ENCODE peak calls at places on chromosomes 1 and 21, in eight cellular contexts. P is HuH-7.5; B is HFFc6; F is NK-92 treated with Interleukin-12 subunit alpha and Interleukin-12 subunit beta, amount 100 ng/mL, for 24 hours; S is anterior cingulate cortex; K is iris pigment epithelial cell; L is T-helper 1 cell; Z is OCI-LY7. U is an unnamed sample.

GRCh38 chr1:156750932-156751723 is at the start of gene HDGF:
- DNase-seq in P (peak; percentile 49), B (no peak), F (peak; percentile 54), S (peak; percentile 47), K (peak; percentile 38), L (peak; percentile 19), Z (peak; percentile 60), U (no peak)

GRCh38 chr1:19034721-19035120 is 78.2 kb upstream of the IFFO2 start:
- DNase-seq in P (no peak), B (no peak), F (no peak), S (no peak), K (no peak), L (no peak), Z (no peak), U (no peak)

GRCh38 chr1:225762444-225762843 is 15.2 kb upstream of the SRP9 start:
- DNase-seq in P (no peak), B (no peak), F (no peak), S (no peak), K (peak; percentile 73), L (no peak), Z (no peak), U (peak; percentile 75)

GRCh38 chr1:155307247-155307740 is 1.4 kb upstream of the FDPS start:
- DNase-seq in P (no peak), B (peak; percentile 42), F (no peak), S (no peak), K (peak; percentile 51), L (no peak), Z (peak; percentile 79), U (peak; percentile 20)

GRCh38 chr1:206890125-206890637 is 7.1 kb upstream of the IL24 start:
- DNase-seq in P (no peak), B (peak; percentile 43), F (no peak), S (no peak), K (peak; percentile 62), L (no peak), Z (no peak), U (no peak)

GRCh38 chr1:172893146-172893841 is 157.4 kb downstream of the TNFSF18 start:
- DNase-seq in P (no peak), B (no peak), F (no peak), S (no peak), K (peak; percentile 53), L (no peak), Z (no peak), U (peak; percentile 70)

GRCh38 chr21:14787312-14787711 is 241.2 kb upstream of the SAMSN1 start:
- DNase-seq in P (no peak), B (no peak), F (no peak), S (no peak), K (no peak), L (no peak), Z (no peak), U (no peak)

GRCh38 chr21:21174676-21175075 is 176.5 kb downstream of the NCAM2 start:
- DNase-seq in P (no peak), B (no peak), F (no peak), S (no peak), K (no peak), L (no peak), Z (no peak), U (no peak)

GRCh38 chr1:165898837-165899236 is 71.4 kb downstream of the UCK2 start:
- DNase-seq in P (no peak), B (peak; percentile 98), F (no peak), S (no peak), K (peak; percentile 99), L (no peak), Z (no peak), U (peak; percentile 96)

GRCh38 chr1:41496080-41497055 is 11.9 kb upstream of the EDN2 start:
- DNase-seq in P (peak; percentile 40), B (peak; percentile 59), F (no peak), S (peak; percentile 52), K (peak; percentile 73), L (no peak), Z (no peak), U (peak; percentile 88)

GRCh38 chr1:219701453-219701852 is 88.5 kb upstream of the ZC3H11B start:
- DNase-seq in P (no peak), B (no peak), F (no peak), S (no peak), K (no peak), L (no peak), Z (no peak), U (no peak)

GRCh38 chr1:28887835-28888682 is 26.3 kb upstream of the EPB41 start:
- DNase-seq in P (no peak), B (no peak), F (no peak), S (no peak), K (no peak), L (no peak), Z (peak; percentile 6), U (no peak)

U was measured in astrocyte of the spinal cord.